ENCODE peak calls at places on chromosomes 7 and 10, in ten cellular contexts. W is HepG2, C is MCF 10A, Z is endothelial cell, M is choroid plexus epithelial cell, O is bronchial epithelial cell, S is tibial artery, G is left lung, F is mucosa of descending colon, X is OCI-LY7. L is an unnamed sample.

GRCh38 chr7:154423219-154423618 is 371.0 kb downstream of the DPP6 start:
- DNase-seq in S (no peak), G (no peak), C (no peak), X (no peak), W (no peak), F (no peak), Z (no peak), O (no peak), M (no peak), L (no peak)

GRCh38 chr7:116354546-116355422 is 144.4 kb downstream of the TES start:
- DNase-seq in Z (peak), S (peak), O (peak), X (no peak), C (peak), G (no peak), M (peak), F (no peak), W (peak), L (no peak)

GRCh38 chr10:101441539-101442455 is 87.8 kb downstream of the BTRC start:
- DNase-seq in G (no peak), Z (peak), W (peak), O (peak), C (peak), X (peak), S (no peak), F (no peak), M (peak), L (peak)

GRCh38 chr10:6321880-6322279 is 119.1 kb downstream of the PFKFB3 start:
- DNase-seq in Z (no peak), C (no peak), X (no peak), W (no peak), F (no peak), M (peak), G (no peak), O (peak), S (no peak), L (no peak)

GRCh38 chr10:4623757-4624420 is 202.1 kb upstream of the AKR1E2 start:
- DNase-seq in W (no peak), X (no peak), F (no peak), C (no peak), Z (no peak), O (peak), S (no peak), G (no peak), M (peak), L (no peak)

GRCh38 chr10:101897633-101898032 is 54.0 kb upstream of the KCNIP2 start:
- DNase-seq in O (peak), S (no peak), M (peak), X (no peak), Z (no peak), F (no peak), C (peak), G (no peak), W (no peak), L (no peak)

GRCh38 chr10:132597654-132598053 is 60.1 kb downstream of the INPP5A start:
- DNase-seq in Z (no peak), G (no peak), O (no peak), C (no peak), S (no peak), F (no peak), M (no peak), W (no peak), X (no peak), L (no peak)

GRCh38 chr10:97590082-97590747 is 694 bp downstream of the C10orf62 start:
- DNase-seq in C (no peak), M (no peak), S (no peak), G (peak), F (no peak), O (no peak), Z (no peak), X (no peak), W (no peak), L (no peak)

GRCh38 chr7:115499966-115500365 is 530.6 kb downstream of the TFEC start:
- DNase-seq in G (no peak), F (no peak), S (no peak), O (no peak), X (no peak), C (no peak), W (no peak), M (no peak), Z (no peak), L (no peak)

GRCh38 chr10:128694532-128694931 is 568.3 kb upstream of the MKI67 start:
- DNase-seq in S (no peak), F (no peak), X (no peak), G (no peak), M (no peak), O (no peak), C (no peak), W (no peak), Z (no peak), L (no peak)

GRCh38 chr10:588246-589165 is 101.0 kb downstream of the DIP2C start:
- DNase-seq in X (peak), M (peak), W (no peak), O (no peak), G (no peak), Z (no peak), S (peak), C (peak), F (no peak), L (no peak)

GRCh38 chr10:89352039-89352597 is 24.3 kb downstream of the IFIT3 start:
- DNase-seq in S (peak), O (peak), X (no peak), C (peak), M (peak), W (peak), Z (no peak), F (no peak), G (no peak), L (no peak)

GRCh38 chr10:79435271-79436065 is 10.0 kb downstream of the ZCCHC24 start:
- DNase-seq in O (no peak), W (no peak), X (no peak), M (peak), G (no peak), F (no peak), C (no peak), S (peak), Z (no peak), L (no peak)

GRCh38 chr10:79927111-79927828 is 21.6 kb downstream of the SFTPD start:
- DNase-seq in G (no peak), M (no peak), F (no peak), X (no peak), W (peak), S (no peak), Z (no peak), C (no peak), O (no peak), L (no peak)

GRCh38 chr10:104641150-104642000 is at the start of gene SORCS3:
- DNase-seq in X (no peak), G (peak), M (no peak), C (no peak), W (no peak), Z (peak), O (no peak), F (peak), S (no peak), L (no peak)

GRCh38 chr7:92831716-92832622 is 4.4 kb downstream of the CDK6 start:
- DNase-seq in F (no peak), W (peak), G (no peak), Z (no peak), M (peak), X (no peak), S (no peak), O (peak), C (peak), L (no peak)

GRCh38 chr7:19772323-19772722 is 1.1 kb downstream of the TMEM196 start:
- DNase-seq in X (no peak), Z (no peak), S (no peak), G (no peak), F (no peak), O (peak), M (no peak), C (no peak), W (no peak), L (no peak)

GRCh38 chr7:45696476-45696875 is 122.3 kb downstream of the ADCY1 start:
- DNase-seq in W (no peak), S (no peak), X (no peak), O (no peak), G (no peak), M (no peak), F (no peak), C (no peak), Z (peak), L (no peak)

GRCh38 chr10:69716711-69717560 is 84.8 kb upstream of the COL13A1 start:
- DNase-seq in F (no peak), W (peak), S (no peak), G (no peak), O (peak), Z (peak), C (peak), M (peak), X (peak), L (peak)

GRCh38 chr7:146701166-146701565 is 584.6 kb downstream of the CNTNAP2 start:
- DNase-seq in G (no peak), C (no peak), X (no peak), S (no peak), Z (no peak), F (no peak), O (no peak), W (no peak), M (peak), L (no peak)

GRCh38 chr10:7589748-7590147 is 77.0 kb downstream of the ITIH5 start:
- DNase-seq in G (no peak), X (no peak), W (no peak), M (no peak), C (no peak), Z (no peak), F (no peak), S (peak), O (no peak), L (no peak)

GRCh38 chr10:90193240-90193985 is 492.0 kb downstream of the KIF20B start:
- DNase-seq in G (no peak), F (no peak), X (no peak), M (peak), O (no peak), S (no peak), C (no peak), Z (no peak), W (no peak), L (no peak)

GRCh38 chr7:1851731-1852531 is 181.9 kb downstream of the ELFN1 start:
- DNase-seq in F (peak), C (no peak), W (no peak), M (no peak), G (peak), X (no peak), O (no peak), Z (no peak), S (peak), L (no peak)

GRCh38 chr7:73815436-73815835 is 15.4 kb upstream of the CLDN4 start:
- DNase-seq in F (peak), C (no peak), G (peak), W (no peak), O (no peak), Z (no peak), M (no peak), S (peak), X (no peak), L (no peak)

DNA sequence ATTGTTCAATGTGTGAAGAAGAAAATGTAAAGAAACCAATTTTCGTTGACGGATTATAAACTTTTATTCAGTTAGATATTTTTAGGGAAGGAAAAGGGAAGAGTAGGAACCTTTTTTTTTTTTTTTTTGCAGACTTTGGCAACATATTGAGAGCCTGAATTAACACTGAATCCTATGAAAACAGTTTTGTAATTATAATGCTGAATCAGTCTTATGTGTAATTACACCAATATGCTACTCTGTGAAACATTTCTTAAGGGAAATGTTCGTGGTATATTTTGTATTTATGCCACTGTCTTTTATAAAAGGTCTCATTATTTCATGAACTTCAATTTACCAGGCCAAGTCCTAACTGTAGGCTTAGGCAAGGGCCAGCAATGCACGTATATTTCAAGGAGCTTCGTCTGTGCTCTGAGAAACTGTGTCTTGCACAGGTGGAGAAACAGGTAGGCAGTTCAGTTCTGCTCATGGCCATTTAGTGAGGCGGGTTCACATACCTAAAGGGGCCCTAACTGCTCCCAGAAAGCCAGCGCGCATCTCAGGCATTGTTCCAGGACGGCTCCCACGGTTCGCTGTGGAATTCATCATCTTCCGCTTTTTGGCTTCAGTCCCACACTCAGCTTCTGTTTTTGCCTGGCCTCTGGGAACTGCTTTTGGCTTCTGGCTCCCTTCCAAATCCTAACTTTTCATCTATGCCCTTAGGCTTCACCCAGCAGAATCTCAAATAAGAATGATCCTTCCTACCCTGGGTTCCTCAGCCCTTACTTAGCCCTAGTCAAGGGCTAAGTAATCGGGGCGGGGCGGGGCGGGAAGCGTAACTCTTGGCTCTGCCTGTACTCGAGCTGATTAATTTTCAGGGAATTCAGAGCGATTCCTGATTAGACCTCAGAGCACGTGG is 106.0 kb downstream of the ST8SIA6 start:
- DNase-seq in X (no peak), O (peak), M (peak), S (peak), F (peak), C (peak), W (no peak), Z (no peak), G (peak), L (no peak)
- TF ChIP-seq CTCF in X (no peak), O (no peak), M (no peak), S (no peak), F (no peak), C (no peak), W (no peak), Z (no peak), G (no peak), L (no peak)

DNA sequence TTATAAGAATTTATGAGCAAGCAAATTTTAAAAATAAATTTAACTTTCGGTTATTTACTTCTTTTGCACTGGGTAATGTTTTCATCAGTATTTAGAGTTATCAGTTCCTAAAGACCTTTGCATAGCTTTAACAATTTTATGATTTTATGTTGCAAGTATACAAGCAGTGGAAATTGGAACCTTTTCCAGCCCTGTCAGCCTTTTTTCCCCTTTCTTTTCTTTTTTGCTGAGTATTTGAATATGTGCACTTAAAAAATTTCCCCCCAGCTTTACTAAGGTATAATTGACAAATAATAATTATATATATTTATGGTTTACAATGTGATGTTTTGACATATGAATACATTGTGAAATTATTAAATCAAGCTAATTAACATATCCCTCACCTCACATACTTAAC is 62.6 kb downstream of the MKLN1 start:
- DNase-seq in F (no peak), G (no peak), M (no peak), O (no peak), X (no peak), Z (no peak), W (no peak), S (no peak), C (no peak), L (no peak)
- TF ChIP-seq CTCF in F (no peak), G (no peak), M (no peak), O (no peak), X (no peak), Z (no peak), W (no peak), S (no peak), C (no peak), L (no peak)

GRCh38 chr7:23938937-23939552 is 229.0 kb downstream of the STK31 start:
- DNase-seq in G (no peak), X (peak), M (peak), W (peak), S (no peak), Z (peak), F (no peak), O (peak), C (peak), L (peak)
- TF ChIP-seq CTCF in G (no peak), X (peak), M (peak), W (peak), S (no peak), Z (peak), F (no peak), O (peak), C (peak), L (peak)

DNA sequence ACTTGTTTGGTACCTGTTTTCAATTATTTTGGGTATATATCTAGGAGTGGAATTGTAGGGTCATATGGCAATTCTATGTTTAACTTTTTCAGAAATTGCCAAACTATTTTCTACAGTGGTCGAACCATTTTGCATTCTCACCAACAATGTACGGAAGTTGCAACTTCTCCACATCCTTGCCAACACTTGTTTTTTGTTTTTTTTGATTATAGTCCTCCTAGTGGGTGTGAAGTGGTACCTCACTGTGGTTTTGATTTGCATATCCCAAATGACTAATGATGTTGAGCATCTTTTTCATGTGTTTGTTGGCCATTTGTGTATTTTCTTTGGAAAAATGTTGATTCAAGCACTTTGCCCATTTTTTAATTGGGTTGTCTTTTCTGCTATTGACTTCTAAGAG is 122.1 kb downstream of the RPS24 start:
- DNase-seq in S (no peak), M (no peak), C (no peak), G (no peak), F (no peak), Z (no peak), O (no peak), X (no peak), W (no peak), L (no peak)
- TF ChIP-seq CTCF in S (no peak), M (no peak), C (no peak), G (no peak), F (no peak), Z (peak), O (no peak), X (no peak), W (no peak), L (no peak)

GRCh38 chr7:90346326-90347125 is at the start of gene GTPBP10:
- DNase-seq in C (peak), O (peak), S (peak), X (peak), W (peak), G (peak), M (peak), F (peak), Z (peak), L (peak)
- TF ChIP-seq CTCF in C (peak), O (peak), S (peak), X (peak), W (peak), G (peak), M (peak), F (peak), Z (no peak), L (peak)

DNA sequence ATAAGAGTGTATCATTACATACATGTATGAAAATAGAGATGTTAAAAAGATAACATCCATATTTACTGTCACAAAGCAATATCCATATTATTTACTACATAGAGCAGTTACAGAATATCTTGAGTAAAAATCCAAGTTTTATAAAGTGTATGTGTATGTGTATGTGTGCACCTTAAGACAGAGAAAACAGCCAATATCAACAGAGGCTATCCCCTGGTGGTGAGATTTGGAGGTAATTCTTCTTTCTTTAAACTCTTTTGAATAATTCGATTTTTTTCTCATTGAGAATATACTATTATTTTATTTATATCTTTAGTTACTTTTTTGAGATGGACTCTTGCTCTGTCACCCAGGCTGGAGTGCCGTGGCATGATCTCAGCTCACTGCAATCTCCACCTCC is 18.4 kb downstream of the TRDMT1 start:
- DNase-seq in C (no peak), M (peak), F (no peak), Z (no peak), G (no peak), S (no peak), W (no peak), O (no peak), X (no peak), L (no peak)
- TF ChIP-seq CTCF in C (peak), M (peak), F (no peak), Z (peak), G (no peak), S (no peak), W (no peak), O (peak), X (no peak), L (no peak)

GRCh38 chr10:18594574-18595156 is 56.7 kb downstream of the NSUN6 start:
- DNase-seq in X (no peak), G (no peak), F (no peak), W (peak), C (peak), O (no peak), S (no peak), M (peak), Z (peak), L (no peak)
- TF ChIP-seq CTCF in X (peak), G (no peak), F (no peak), W (peak), C (no peak), O (peak), S (no peak), M (peak), Z (peak), L (no peak)

GRCh38 chr10:82968533-82968932 is 1093.5 kb downstream of the NRG3 start:
- DNase-seq in S (no peak), M (no peak), O (no peak), Z (no peak), F (no peak), C (no peak), X (no peak), W (no peak), G (no peak), L (no peak)

GRCh38 chr10:82966130-82966529 is 1091.1 kb downstream of the NRG3 start:
- DNase-seq in M (no peak), C (no peak), G (no peak), X (no peak), F (no peak), Z (no peak), O (no peak), S (no peak), W (no peak), L (no peak)

DNA sequence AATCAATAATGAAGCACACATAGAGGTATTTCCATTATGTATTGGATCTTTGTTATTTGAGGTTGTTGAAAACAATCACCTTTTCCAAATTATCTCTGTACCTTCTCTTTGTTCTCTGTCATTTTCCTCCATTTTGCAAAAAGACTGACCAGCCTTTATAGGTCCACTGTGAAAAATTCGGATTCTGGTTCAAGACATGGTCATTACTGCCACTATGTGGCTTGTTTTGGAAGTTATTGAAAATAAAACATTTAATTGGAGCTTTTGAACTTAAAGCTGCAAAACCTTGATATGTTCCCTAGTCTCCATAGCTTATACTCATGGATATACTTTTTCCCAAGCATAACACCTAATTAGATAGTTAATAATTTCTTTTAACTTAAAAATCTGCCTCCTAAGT is 1094.4 kb downstream of the NRG3 start:
- DNase-seq in X (peak), C (peak), M (peak), F (no peak), Z (no peak), W (no peak), S (no peak), G (no peak), O (peak), L (peak)
- TF ChIP-seq CTCF in X (peak), C (peak), M (peak), F (no peak), Z (peak), W (peak), S (peak), G (peak), O (no peak), L (no peak)

DNA sequence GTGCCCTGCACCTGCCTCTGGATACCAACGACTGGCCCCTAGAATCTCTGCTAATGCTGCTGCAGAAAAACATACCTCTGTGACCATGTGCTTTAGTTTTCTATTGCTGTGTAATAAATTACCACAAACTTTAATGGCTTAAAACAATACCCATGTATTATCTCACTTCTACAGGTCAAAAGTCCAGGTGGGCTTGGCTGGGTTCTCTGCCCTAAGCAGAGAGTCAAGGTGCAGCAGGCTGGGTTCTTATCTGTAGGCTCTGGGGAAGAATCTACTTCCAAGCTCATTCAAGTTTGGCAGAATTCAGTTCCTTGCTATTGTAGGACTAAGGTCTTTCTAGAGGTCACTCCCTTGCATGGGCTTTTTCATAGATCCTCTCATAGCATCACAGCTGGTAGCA is 52.3 kb downstream of the CCDC71L start:
- DNase-seq in G (no peak), Z (no peak), F (no peak), X (no peak), O (no peak), M (no peak), W (no peak), S (no peak), C (no peak), L (no peak)
- TF ChIP-seq CTCF in G (no peak), Z (no peak), F (no peak), X (no peak), O (no peak), M (no peak), W (no peak), S (no peak), C (no peak), L (no peak)

L was measured in GM13976.